ENCODE peak calls at places on chromosomes 16 and 17, in four cellular contexts. K, J, M and T are unnamed samples.

GRCh38 chr16:50065624-50066481 is at the start of gene HEATR3:
- DNase-seq in K (peak; percentile 94), J (peak; percentile 94), M (peak; percentile 87), T (peak; percentile 93)

GRCh38 chr16:12833939-12834338 is 30.3 kb upstream of the CPPED1 start:
- DNase-seq in K (no peak), J (no peak), M (no peak), T (no peak)

GRCh38 chr17:18021372-18021771 is 17.6 kb downstream of the ATPAF2 start:
- DNase-seq in K (no peak), J (no peak), M (no peak), T (no peak)

GRCh38 chr16:28193530-28194423 is 18.0 kb downstream of the XPO6 start:
- DNase-seq in K (peak; percentile 67), J (peak; percentile 26), M (no peak), T (no peak)

GRCh38 chr16:67165121-67166034 is 833 bp downstream of the HSF4 start:
- DNase-seq in K (no peak), J (no peak), M (no peak), T (no peak)

GRCh38 chr16:35741546-35741945 is 2282.1 kb downstream of the TP53TG3F start:
- DNase-seq in K (no peak), J (no peak), M (no peak), T (no peak)

GRCh38 chr17:81513669-81514484 is 1.3 kb upstream of the ACTG1 start:
- DNase-seq in K (peak; percentile 82), J (peak; percentile 60), M (peak; percentile 75), T (peak; percentile 71)

GRCh38 chr16:77897038-77897437 is 108.7 kb downstream of the VAT1L start:
- DNase-seq in K (no peak), J (no peak), M (no peak), T (no peak)

GRCh38 chr17:7873051-7873450 is 15.2 kb downstream of the CYB5D1 start:
- DNase-seq in K (no peak), J (no peak), M (no peak), T (no peak)

GRCh38 chr17:37360632-37361031 is 15.2 kb upstream of the C17orf78 start:
- DNase-seq in K (no peak), J (no peak), M (no peak), T (no peak)

GRCh38 chr17:70022175-70022574 is 52.9 kb upstream of the KCNJ16 start:
- DNase-seq in K (no peak), J (no peak), M (no peak), T (no peak)

GRCh38 chr16:58451945-58452401 is 48.0 kb upstream of the NDRG4 start:
- DNase-seq in K (peak; percentile 56), J (no peak), M (no peak), T (no peak)

GRCh38 chr17:82449883-82450356 is 632 bp downstream of the CYBC1 start:
- DNase-seq in K (no peak), J (peak; percentile 11), M (no peak), T (no peak)

GRCh38 chr16:11129378-11129781 is 126.6 kb downstream of the SOCS1 start:
- DNase-seq in K (peak; percentile 48), J (peak; percentile 65), M (no peak), T (no peak)

GRCh38 chr16:58128721-58129096 is 472 bp downstream of the CFAP20 start:
- DNase-seq in K (peak; percentile 18), J (no peak), M (no peak), T (peak; percentile 57)

GRCh38 chr17:80899402-80900268 is 92.0 kb upstream of the CHMP6 start:
- DNase-seq in K (peak; percentile 51), J (peak; percentile 54), M (no peak), T (peak; percentile 45)

GRCh38 chr16:79662673-79663313 is 62.3 kb upstream of the MAF start:
- DNase-seq in K (no peak), J (no peak), M (no peak), T (no peak)

GRCh38 chr16:27199747-27200146 is 3.6 kb upstream of the KDM8 start:
- DNase-seq in K (peak; percentile 63), J (peak; percentile 51), M (no peak), T (peak; percentile 86)

GRCh38 chr17:81609541-81610353 is 27.2 kb downstream of the NPLOC4 start:
- DNase-seq in K (no peak), J (peak; percentile 57), M (no peak), T (no peak)

GRCh38 chr17:2267354-2267753 is 36.2 kb downstream of the SMG6 start:
- DNase-seq in K (no peak), J (no peak), M (no peak), T (no peak)

GRCh38 chr17:77865716-77866115 is 92.8 kb upstream of the TNRC6C start:
- DNase-seq in K (no peak), J (no peak), M (no peak), T (no peak)

GRCh38 chr16:3066440-3066748 is 954 bp downstream of the IL32 start:
- DNase-seq in K (no peak), J (no peak), M (no peak), T (no peak)

GRCh38 chr16:61887903-61888302 is 148.3 kb downstream of the CDH8 start:
- DNase-seq in K (peak; percentile 45), J (peak; percentile 87), M (no peak), T (peak; percentile 55)

GRCh38 chr16:88831838-88832237 is 20.1 kb upstream of the APRT start:
- DNase-seq in K (no peak), J (no peak), M (no peak), T (no peak)

GRCh38 chr17:49646391-49647255 is 31.3 kb downstream of the SPOP start:
- DNase-seq in K (peak; percentile 4), J (no peak), M (no peak), T (no peak)

GRCh38 chr16:25838724-25839186 is 147.0 kb downstream of the HS3ST4 start:
- DNase-seq in K (peak; percentile 90), J (peak; percentile 34), M (no peak), T (peak; percentile 73)

GRCh38 chr17:30519707-30520106 is 42.5 kb downstream of the GOSR1 start:
- DNase-seq in K (peak; percentile 45), J (no peak), M (no peak), T (no peak)

GRCh38 chr17:30517786-30518185 is 40.6 kb downstream of the GOSR1 start:
- DNase-seq in K (no peak), J (no peak), M (no peak), T (no peak)

GRCh38 chr17:30519166-30519565 is 42.0 kb downstream of the GOSR1 start:
- DNase-seq in K (no peak), J (no peak), M (no peak), T (no peak)

GRCh38 chr17:30513346-30513745 is 36.1 kb downstream of the GOSR1 start:
- DNase-seq in K (no peak), J (no peak), M (no peak), T (no peak)

DNA sequence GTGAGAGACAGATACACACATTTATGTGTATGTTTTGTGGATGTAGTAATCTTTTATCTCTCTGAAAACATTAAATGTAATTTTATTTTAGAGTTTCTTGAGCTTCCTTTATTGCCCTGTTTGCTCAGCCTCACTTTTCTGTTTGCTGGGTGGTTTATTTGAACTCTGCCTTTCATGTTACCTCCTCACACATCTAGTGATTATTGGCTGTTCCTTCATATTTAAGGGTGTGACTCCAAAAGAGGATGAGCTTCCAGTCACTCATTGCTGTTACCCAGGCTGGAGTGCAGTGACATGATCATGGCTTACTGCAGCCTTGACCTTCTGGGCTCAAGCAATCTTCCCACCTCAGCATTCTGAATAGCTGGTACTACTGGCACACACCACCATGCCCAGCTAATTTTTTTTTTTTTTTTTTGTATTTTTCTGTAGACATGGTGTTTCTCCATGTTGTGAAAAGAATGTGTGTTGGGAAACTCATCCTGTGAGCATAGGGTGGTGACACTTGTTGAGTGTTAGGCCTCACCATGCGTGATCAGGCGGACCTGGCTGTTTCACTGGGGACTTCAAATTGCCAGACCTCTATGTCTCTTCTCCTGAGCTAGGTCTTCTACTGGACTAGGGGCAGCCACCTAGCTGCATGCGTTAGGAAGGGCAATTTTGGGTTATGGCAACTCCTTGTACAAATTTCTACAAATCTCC is 37.8 kb downstream of the GOSR1 start:
- DNase-seq in K (no peak), J (peak; percentile 15), M (no peak), T (no peak)
- TF ChIP-seq CTCF in K (no peak), J (no peak), M (no peak), T (no peak)

DNA sequence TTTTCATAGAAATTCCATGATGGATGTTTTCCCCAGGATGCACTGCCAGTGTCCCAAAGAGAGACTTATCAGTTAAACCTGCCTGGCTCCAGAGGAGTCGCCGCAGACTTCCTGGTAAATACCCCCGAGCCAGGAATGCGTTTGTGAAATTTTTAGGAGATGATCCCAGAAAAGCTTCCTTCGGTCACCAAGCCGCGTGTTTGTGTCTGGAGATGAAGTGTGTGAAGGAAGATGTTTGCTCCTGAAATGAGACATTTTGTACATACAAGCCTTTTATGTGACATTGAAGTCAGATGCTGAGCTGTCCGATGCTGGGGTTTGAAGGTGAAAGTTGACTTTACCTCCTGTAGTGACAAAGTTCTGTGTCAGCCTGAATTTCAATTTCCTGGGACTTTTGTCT is 188.7 kb downstream of the MSI2 start:
- DNase-seq in K (no peak), J (no peak), M (no peak), T (no peak)
- H3K27ac ChIP-seq in K (no peak overlapping the region), J (no peak overlapping the region), M (no peak overlapping the region), T (peak overlapping the region; percentile 82)

GRCh38 chr17:4970273-4970672 is 2.7 kb upstream of the SPAG7 start:
- DNase-seq in K (no peak), J (no peak), M (no peak), T (no peak)

GRCh38 chr17:4973431-4973830 is 5.8 kb upstream of the SPAG7 start:
- DNase-seq in K (no peak), J (no peak), M (no peak), T (no peak)

GRCh38 chr17:4972322-4972721 is 4.7 kb upstream of the SPAG7 start:
- DNase-seq in K (no peak), J (no peak), M (no peak), T (no peak)

GRCh38 chr17:4972752-4973151 is 5.1 kb upstream of the SPAG7 start:
- DNase-seq in K (no peak), J (no peak), M (no peak), T (no peak)

DNA sequence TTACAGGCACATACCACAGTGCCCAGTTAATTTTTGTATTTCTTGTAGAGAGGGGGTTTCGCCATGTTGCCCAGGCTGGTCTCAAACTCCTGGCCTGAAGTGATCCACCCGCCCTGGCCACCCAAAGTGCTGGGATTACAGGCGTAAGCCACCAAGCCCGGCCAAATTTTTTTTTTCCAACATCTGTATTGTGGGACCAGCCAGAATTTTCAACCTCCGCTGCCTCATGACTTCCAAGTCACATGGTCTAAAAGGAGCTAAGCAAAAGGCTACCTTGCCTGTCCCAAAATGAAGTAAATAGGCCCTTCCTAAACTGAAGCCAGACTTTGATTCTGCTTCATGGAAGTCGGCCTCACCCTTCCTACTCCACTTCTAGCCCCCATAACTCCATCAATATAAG is 4.2 kb upstream of the SPAG7 start:
- DNase-seq in K (no peak), J (no peak), M (no peak), T (no peak)
- TF ChIP-seq CTCF in K (no peak), J (no peak), M (no peak), T (no peak)

GRCh38 chr17:65279456-65279855 is 142.3 kb downstream of the RGS9 start:
- DNase-seq in K (no peak), J (no peak), M (no peak), T (no peak)

GRCh38 chr17:65277576-65277975 is 140.4 kb downstream of the RGS9 start:
- DNase-seq in K (no peak), J (no peak), M (no peak), T (peak; percentile 6)

GRCh38 chr17:65283704-65284103 is 146.5 kb downstream of the RGS9 start:
- DNase-seq in K (no peak), J (no peak), M (no peak), T (no peak)

GRCh38 chr17:65278820-65279184 is 141.6 kb downstream of the RGS9 start:
- DNase-seq in K (no peak), J (no peak), M (no peak), T (no peak)

GRCh38 chr17:65278050-65278819 is 141.1 kb downstream of the RGS9 start:
- DNase-seq in K (peak; percentile 78), J (no peak), M (no peak), T (peak; percentile 6)
- H3K27ac ChIP-seq in K (no peak overlapping the region), J (no peak overlapping the region), M (no peak overlapping the region), T (no peak overlapping the region)